ENCODE peak calls at places on chromosomes 1 and 21, in six cellular contexts. One of them, this sample, is unnamed.

GRCh38 chr1:7948950-7949349 is 8.3 kb upstream of the TNFRSF9 start:
- DNase-seq in endothelial cell: no peak
- DNase-seq in suprapubic skin: peak; percentile 15
- DNase-seq in cardiac muscle cell: peak; percentile 58
- DNase-seq in heart right ventricle: no peak
- DNase-seq in lower lobe of right lung: no peak
- DNase-seq in this sample: no peak

GRCh38 chr1:13960376-13960987 is 260.5 kb downstream of the PRDM2 start:
- DNase-seq in endothelial cell: peak; percentile 80
- DNase-seq in cardiac muscle cell: peak; percentile 69
- DNase-seq in heart right ventricle: peak; percentile 60
- DNase-seq in lower lobe of right lung: peak; percentile 61
- DNase-seq in suprapubic skin: no peak
- DNase-seq in this sample: no peak

GRCh38 chr1:227958617-227959324 is 11.0 kb upstream of the WNT9A start:
- DNase-seq in endothelial cell: no peak
- DNase-seq in heart right ventricle: no peak
- DNase-seq in suprapubic skin: peak; percentile 49
- DNase-seq in lower lobe of right lung: no peak
- DNase-seq in cardiac muscle cell: no peak
- DNase-seq in this sample: peak; percentile 15

GRCh38 chr1:43688594-43689000 is 18.7 kb upstream of the ST3GAL3 start:
- DNase-seq in lower lobe of right lung: no peak
- DNase-seq in cardiac muscle cell: peak; percentile 79
- DNase-seq in heart right ventricle: no peak
- DNase-seq in endothelial cell: no peak
- DNase-seq in suprapubic skin: no peak
- DNase-seq in this sample: no peak

GRCh38 chr1:8604041-8604942 is 213.1 kb downstream of the RERE start:
- DNase-seq in heart right ventricle: no peak
- DNase-seq in lower lobe of right lung: no peak
- DNase-seq in cardiac muscle cell: no peak
- DNase-seq in suprapubic skin: no peak
- DNase-seq in endothelial cell: no peak
- DNase-seq in this sample: no peak

GRCh38 chr1:73162576-73162975 is 880.2 kb upstream of the NEGR1 start:
- DNase-seq in lower lobe of right lung: no peak
- DNase-seq in cardiac muscle cell: no peak
- DNase-seq in heart right ventricle: no peak
- DNase-seq in endothelial cell: no peak
- DNase-seq in suprapubic skin: no peak
- DNase-seq in this sample: no peak

GRCh38 chr1:183887826-183888819 is 83.2 kb downstream of the RGL1 start:
- DNase-seq in suprapubic skin: no peak
- DNase-seq in endothelial cell: no peak
- DNase-seq in heart right ventricle: no peak
- DNase-seq in cardiac muscle cell: no peak
- DNase-seq in lower lobe of right lung: no peak
- DNase-seq in this sample: no peak

GRCh38 chr1:243495442-243496172 is 239.8 kb downstream of the SDCCAG8 start:
- DNase-seq in cardiac muscle cell: peak; percentile 88
- DNase-seq in suprapubic skin: no peak
- DNase-seq in lower lobe of right lung: no peak
- DNase-seq in heart right ventricle: no peak
- DNase-seq in endothelial cell: no peak
- DNase-seq in this sample: no peak

GRCh38 chr1:206066479-206067171 is 13.7 kb downstream of the RHEX start:
- DNase-seq in suprapubic skin: no peak
- DNase-seq in cardiac muscle cell: no peak
- DNase-seq in lower lobe of right lung: no peak
- DNase-seq in heart right ventricle: no peak
- DNase-seq in endothelial cell: no peak
- DNase-seq in this sample: no peak

GRCh38 chr21:29689753-29690152 is 250.0 kb downstream of the GRIK1 start:
- DNase-seq in suprapubic skin: no peak
- DNase-seq in cardiac muscle cell: no peak
- DNase-seq in heart right ventricle: no peak
- DNase-seq in endothelial cell: no peak
- DNase-seq in lower lobe of right lung: no peak
- DNase-seq in this sample: no peak

GRCh38 chr1:234768171-234768568 is 158.2 kb upstream of the IRF2BP2 start:
- DNase-seq in heart right ventricle: no peak
- DNase-seq in cardiac muscle cell: no peak
- DNase-seq in suprapubic skin: peak; percentile 16
- DNase-seq in lower lobe of right lung: no peak
- DNase-seq in endothelial cell: no peak
- DNase-seq in this sample: no peak

GRCh38 chr1:205484985-205485967 is 19.2 kb upstream of the CDK18 start:
- DNase-seq in cardiac muscle cell: peak; percentile 78
- DNase-seq in suprapubic skin: no peak
- DNase-seq in heart right ventricle: peak; percentile 56
- DNase-seq in endothelial cell: peak; percentile 69
- DNase-seq in lower lobe of right lung: peak; percentile 67
- DNase-seq in this sample: no peak

GRCh38 chr1:162193815-162194214 is 124.3 kb downstream of the NOS1AP start:
- DNase-seq in cardiac muscle cell: no peak
- DNase-seq in suprapubic skin: no peak
- DNase-seq in lower lobe of right lung: no peak
- DNase-seq in heart right ventricle: peak; percentile 17
- DNase-seq in endothelial cell: no peak
- DNase-seq in this sample: no peak

GRCh38 chr21:31872452-31873274 is at the start of gene HUNK:
- DNase-seq in cardiac muscle cell: peak; percentile 44
- DNase-seq in heart right ventricle: no peak
- DNase-seq in lower lobe of right lung: peak; percentile 56
- DNase-seq in suprapubic skin: no peak
- DNase-seq in endothelial cell: peak; percentile 54
- DNase-seq in this sample: no peak

GRCh38 chr1:188463919-188464318 is 1635.2 kb downstream of the PLA2G4A start:
- DNase-seq in endothelial cell: no peak
- DNase-seq in heart right ventricle: no peak
- DNase-seq in suprapubic skin: no peak
- DNase-seq in lower lobe of right lung: no peak
- DNase-seq in cardiac muscle cell: no peak
- DNase-seq in this sample: no peak
- TF ChIP-seq CTCF in endothelial cell: no peak
- TF ChIP-seq CTCF in heart right ventricle: no peak
- TF ChIP-seq CTCF in suprapubic skin: no peak
- TF ChIP-seq CTCF in lower lobe of right lung: no peak
- TF ChIP-seq CTCF in cardiac muscle cell: no peak
- TF ChIP-seq CTCF in this sample: no peak

DNA sequence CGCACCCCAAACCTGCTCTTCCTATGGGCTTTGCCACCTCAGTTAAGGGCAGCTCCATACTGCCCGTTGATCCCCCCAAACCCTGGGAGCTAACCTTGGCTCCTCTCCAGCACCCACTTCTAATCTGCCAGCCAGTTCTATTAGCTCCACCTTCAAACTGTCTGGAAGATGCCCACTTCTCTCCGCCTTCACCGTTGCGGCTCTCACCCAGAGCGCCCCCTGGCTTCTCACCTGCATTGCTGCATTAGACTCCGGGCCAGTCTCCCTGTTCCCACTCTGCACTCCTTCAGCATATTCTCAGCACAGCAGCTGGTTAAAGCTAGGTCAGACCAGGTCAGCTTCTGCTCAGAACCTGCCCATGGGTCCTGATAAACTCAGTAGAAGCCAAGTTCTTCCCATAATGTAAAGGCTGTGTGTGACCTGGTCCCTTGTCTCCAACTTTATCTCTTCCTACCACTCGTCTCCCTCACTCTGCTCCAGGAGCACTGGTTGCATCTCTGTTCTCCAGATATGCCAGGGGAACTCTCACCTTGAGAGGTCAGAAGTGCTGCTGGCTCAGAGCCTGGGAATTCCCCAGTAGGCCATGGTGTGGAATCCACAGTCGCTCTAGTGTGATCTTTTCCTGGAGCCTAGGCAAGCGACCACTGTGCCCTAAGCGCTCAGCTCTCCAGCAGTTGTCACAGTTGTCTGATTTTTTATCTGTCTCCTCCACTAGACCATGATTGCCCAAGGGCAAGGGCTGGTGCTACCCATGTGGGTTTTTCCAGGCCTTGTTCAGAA is 150.3 kb downstream of the HMGB4 start:
- DNase-seq in endothelial cell: peak; percentile 77
- DNase-seq in cardiac muscle cell: peak; percentile 6
- DNase-seq in heart right ventricle: peak; percentile 36
- DNase-seq in lower lobe of right lung: peak; percentile 49
- DNase-seq in suprapubic skin: no peak
- DNase-seq in this sample: no peak
- TF ChIP-seq CTCF in endothelial cell: peak; percentile 69
- TF ChIP-seq CTCF in cardiac muscle cell: peak; percentile 34
- TF ChIP-seq CTCF in heart right ventricle: peak; percentile 67
- TF ChIP-seq CTCF in lower lobe of right lung: peak; percentile 52
- TF ChIP-seq CTCF in suprapubic skin: no peak
- TF ChIP-seq CTCF in this sample: peak; percentile 14

GRCh38 chr21:35048706-35049617 is at the start of gene RUNX1:
- DNase-seq in endothelial cell: no peak
- DNase-seq in heart right ventricle: peak; percentile 25
- DNase-seq in lower lobe of right lung: peak; percentile 77
- DNase-seq in suprapubic skin: no peak
- DNase-seq in cardiac muscle cell: peak; percentile 75
- DNase-seq in this sample: peak; percentile 91
- TF ChIP-seq CTCF in endothelial cell: no peak
- TF ChIP-seq CTCF in heart right ventricle: no peak
- TF ChIP-seq CTCF in lower lobe of right lung: no peak
- TF ChIP-seq CTCF in suprapubic skin: no peak
- TF ChIP-seq CTCF in cardiac muscle cell: no peak
- TF ChIP-seq CTCF in this sample: no peak

GRCh38 chr21:42650033-42650370 is 3.4 kb upstream of the PDE9A start:
- DNase-seq in endothelial cell: no peak
- DNase-seq in suprapubic skin: no peak
- DNase-seq in heart right ventricle: no peak
- DNase-seq in lower lobe of right lung: no peak
- DNase-seq in cardiac muscle cell: no peak
- DNase-seq in this sample: no peak
- TF ChIP-seq CTCF in endothelial cell: no peak
- TF ChIP-seq CTCF in suprapubic skin: no peak
- TF ChIP-seq CTCF in heart right ventricle: no peak
- TF ChIP-seq CTCF in lower lobe of right lung: no peak
- TF ChIP-seq CTCF in cardiac muscle cell: no peak
- TF ChIP-seq CTCF in this sample: no peak

DNA sequence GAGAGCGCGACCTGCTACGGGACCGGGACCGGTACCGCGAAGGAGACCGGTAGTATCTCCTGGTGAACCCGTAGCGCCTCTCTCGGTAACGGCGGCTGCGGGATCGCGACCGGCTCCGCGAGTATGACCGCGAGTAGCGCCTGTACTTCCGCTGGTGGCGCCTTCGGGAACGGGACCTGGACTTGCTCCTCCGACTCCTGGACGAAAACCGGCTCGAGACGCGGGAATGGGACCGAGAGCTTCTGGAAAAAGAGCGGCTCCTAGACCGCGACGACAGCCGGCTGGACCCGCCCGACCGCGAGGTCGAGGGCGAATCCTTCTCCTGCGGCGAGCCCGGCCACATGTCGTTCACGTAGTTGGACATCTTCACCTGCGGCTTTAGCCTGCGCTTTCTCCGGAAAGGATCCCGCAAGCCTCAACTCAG is 642 bp downstream of the RSRP1 start:
- DNase-seq in cardiac muscle cell: no peak
- DNase-seq in suprapubic skin: no peak
- DNase-seq in heart right ventricle: peak; percentile 27
- DNase-seq in lower lobe of right lung: no peak
- DNase-seq in endothelial cell: no peak
- DNase-seq in this sample: no peak
- TF ChIP-seq CTCF in cardiac muscle cell: no peak
- TF ChIP-seq CTCF in suprapubic skin: no peak
- TF ChIP-seq CTCF in heart right ventricle: no peak
- TF ChIP-seq CTCF in lower lobe of right lung: no peak
- TF ChIP-seq CTCF in endothelial cell: no peak
- TF ChIP-seq CTCF in this sample: no peak

GRCh38 chr1:219837274-219837993 is 90.9 kb downstream of the SLC30A10 start:
- DNase-seq in endothelial cell: peak; percentile 51
- DNase-seq in suprapubic skin: no peak
- DNase-seq in cardiac muscle cell: peak; percentile 71
- DNase-seq in lower lobe of right lung: no peak
- DNase-seq in heart right ventricle: peak; percentile 11
- DNase-seq in this sample: no peak
- TF ChIP-seq CTCF in endothelial cell: peak; percentile 61
- TF ChIP-seq CTCF in suprapubic skin: no peak
- TF ChIP-seq CTCF in cardiac muscle cell: peak; percentile 59
- TF ChIP-seq CTCF in lower lobe of right lung: peak; percentile 35
- TF ChIP-seq CTCF in heart right ventricle: peak; percentile 49
- TF ChIP-seq CTCF in this sample: peak; percentile 14

GRCh38 chr21:46635324-46636180 is at the start of gene PRMT2:
- DNase-seq in lower lobe of right lung: peak; percentile 98
- DNase-seq in cardiac muscle cell: peak; percentile 98
- DNase-seq in suprapubic skin: peak; percentile 98
- DNase-seq in heart right ventricle: peak; percentile 97
- DNase-seq in endothelial cell: peak; percentile 99
- DNase-seq in this sample: peak; percentile 98
- TF ChIP-seq CTCF in lower lobe of right lung: no peak
- TF ChIP-seq CTCF in cardiac muscle cell: no peak
- TF ChIP-seq CTCF in suprapubic skin: no peak
- TF ChIP-seq CTCF in heart right ventricle: no peak
- TF ChIP-seq CTCF in endothelial cell: no peak
- TF ChIP-seq CTCF in this sample: peak; percentile 1

DNA sequence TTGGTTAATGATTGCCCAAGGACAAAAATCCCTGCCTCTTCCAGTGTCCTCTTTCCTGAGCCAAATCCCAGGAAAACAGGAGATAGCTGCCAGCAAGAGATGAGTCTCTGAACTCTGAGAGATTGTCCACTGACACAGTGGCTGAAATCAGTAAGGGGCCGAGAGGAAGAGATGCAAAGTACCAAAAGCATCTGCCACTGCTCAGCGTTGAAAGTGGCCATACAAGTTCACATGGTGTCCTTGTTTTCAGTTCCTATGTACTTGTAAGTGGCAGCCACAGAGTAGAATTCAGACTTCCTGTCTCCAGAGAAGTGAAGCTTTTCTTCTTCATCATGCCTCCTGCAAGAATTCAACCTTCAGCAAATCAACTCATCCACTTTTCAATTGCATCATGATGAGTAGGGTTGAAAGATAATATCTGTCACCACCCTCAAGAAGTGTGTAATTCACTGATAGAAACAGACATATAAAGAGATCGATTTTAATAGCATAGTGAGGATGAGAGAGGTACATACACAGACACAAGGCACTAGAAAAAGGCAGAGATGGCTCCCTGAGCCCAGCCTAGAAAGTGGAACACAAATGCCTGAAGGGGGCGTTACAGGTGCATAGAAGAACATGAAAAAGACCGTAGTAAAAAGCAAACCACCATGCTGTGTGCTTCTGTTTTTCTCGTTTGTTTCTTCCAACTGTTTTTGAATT is 185.8 kb downstream of the MRPL39 start:
- DNase-seq in lower lobe of right lung: no peak
- DNase-seq in endothelial cell: peak; percentile 29
- DNase-seq in suprapubic skin: no peak
- DNase-seq in heart right ventricle: peak; percentile 17
- DNase-seq in cardiac muscle cell: peak; percentile 45
- DNase-seq in this sample: no peak
- TF ChIP-seq CTCF in lower lobe of right lung: peak; percentile 55
- TF ChIP-seq CTCF in endothelial cell: peak; percentile 51
- TF ChIP-seq CTCF in suprapubic skin: no peak
- TF ChIP-seq CTCF in heart right ventricle: peak; percentile 56
- TF ChIP-seq CTCF in cardiac muscle cell: peak; percentile 43
- TF ChIP-seq CTCF in this sample: peak; percentile 51

GRCh38 chr1:24392604-24392946 is 21.0 kb downstream of the STPG1 start:
- DNase-seq in endothelial cell: no peak
- DNase-seq in heart right ventricle: no peak
- DNase-seq in cardiac muscle cell: no peak
- DNase-seq in suprapubic skin: no peak
- DNase-seq in lower lobe of right lung: no peak
- DNase-seq in this sample: no peak
- TF ChIP-seq CTCF in endothelial cell: no peak
- TF ChIP-seq CTCF in heart right ventricle: peak; percentile 22
- TF ChIP-seq CTCF in cardiac muscle cell: no peak
- TF ChIP-seq CTCF in suprapubic skin: no peak
- TF ChIP-seq CTCF in lower lobe of right lung: peak; percentile 14
- TF ChIP-seq CTCF in this sample: peak; percentile 34

GRCh38 chr1:84434081-84434755 is 35.9 kb downstream of the DNASE2B start:
- DNase-seq in suprapubic skin: no peak
- DNase-seq in endothelial cell: no peak
- DNase-seq in cardiac muscle cell: no peak
- DNase-seq in heart right ventricle: no peak
- DNase-seq in lower lobe of right lung: no peak
- DNase-seq in this sample: no peak
- TF ChIP-seq CTCF in suprapubic skin: no peak
- TF ChIP-seq CTCF in endothelial cell: no peak
- TF ChIP-seq CTCF in cardiac muscle cell: no peak
- TF ChIP-seq CTCF in heart right ventricle: peak; percentile 29
- TF ChIP-seq CTCF in lower lobe of right lung: no peak
- TF ChIP-seq CTCF in this sample: peak; percentile 52